ENCODE peak calls at places on chromosomes 11 and 22, in seven cellular contexts. N, H, L, W, M, S and G are unnamed samples.
A peak's percentile ranks its signal among the peaks of the same experiment; 100 is the strongest.

GRCh38 chr11:45458269-45458668 is 172.1 kb upstream of the SYT13 start:
- DNase-seq in N (no peak), H (no peak), L (no peak), W (no peak), M (no peak), S (no peak), G (no peak)

GRCh38 chr22:31313366-31314147 is 21.3 kb upstream of the PIK3IP1 start:
- DNase-seq in N (no peak), H (peak; percentile 44), L (peak; percentile 21), W (peak; percentile 65), M (peak; percentile 57), S (peak; percentile 60), G (peak; percentile 33)

GRCh38 chr11:102495161-102496042 is 35.1 kb downstream of the MMP7 start:
- DNase-seq in N (peak; percentile 73), H (peak; percentile 26), L (peak; percentile 41), W (no peak), M (no peak), S (peak; percentile 73), G (peak; percentile 75)

GRCh38 chr11:34161812-34162506 is 56.5 kb downstream of the NAT10 start:
- DNase-seq in N (no peak), H (no peak), L (no peak), W (no peak), M (no peak), S (peak; percentile 7), G (no peak)

GRCh38 chr11:34308049-34308692 is 49.6 kb downstream of the ABTB2 start:
- DNase-seq in N (peak; percentile 45), H (no peak), L (no peak), W (no peak), M (no peak), S (no peak), G (no peak)

GRCh38 chr22:45911601-45912271 is 65.2 kb downstream of the WNT7B start:
- DNase-seq in N (no peak), H (no peak), L (peak; percentile 72), W (no peak), M (peak; percentile 65), S (no peak), G (no peak)

GRCh38 chr11:121649798-121650197 is 197.0 kb upstream of the SORL1-AS1 start:
- DNase-seq in N (no peak), H (no peak), L (no peak), W (no peak), M (no peak), S (no peak), G (no peak)

GRCh38 chr11:57502376-57502775 is 13.1 kb downstream of the SLC43A1 start:
- DNase-seq in N (no peak), H (no peak), L (no peak), W (no peak), M (no peak), S (no peak), G (no peak)

GRCh38 chr11:73833067-73833466 is 43.6 kb downstream of the COA4 start:
- DNase-seq in N (no peak), H (no peak), L (no peak), W (no peak), M (no peak), S (no peak), G (no peak)

GRCh38 chr11:117337061-117337460 is 9.4 kb downstream of the CEP164 start:
- DNase-seq in N (no peak), H (no peak), L (no peak), W (no peak), M (no peak), S (no peak), G (no peak)

GRCh38 chr11:117332843-117333242 is 5.2 kb downstream of the CEP164 start:
- DNase-seq in N (no peak), H (no peak), L (no peak), W (no peak), M (no peak), S (no peak), G (no peak)

GRCh38 chr11:117335399-117335798 is 7.7 kb downstream of the CEP164 start:
- DNase-seq in N (no peak), H (no peak), L (no peak), W (no peak), M (no peak), S (no peak), G (no peak)

GRCh38 chr11:117334896-117335295 is 7.2 kb downstream of the CEP164 start:
- DNase-seq in N (no peak), H (no peak), L (no peak), W (no peak), M (no peak), S (no peak), G (no peak)

DNA sequence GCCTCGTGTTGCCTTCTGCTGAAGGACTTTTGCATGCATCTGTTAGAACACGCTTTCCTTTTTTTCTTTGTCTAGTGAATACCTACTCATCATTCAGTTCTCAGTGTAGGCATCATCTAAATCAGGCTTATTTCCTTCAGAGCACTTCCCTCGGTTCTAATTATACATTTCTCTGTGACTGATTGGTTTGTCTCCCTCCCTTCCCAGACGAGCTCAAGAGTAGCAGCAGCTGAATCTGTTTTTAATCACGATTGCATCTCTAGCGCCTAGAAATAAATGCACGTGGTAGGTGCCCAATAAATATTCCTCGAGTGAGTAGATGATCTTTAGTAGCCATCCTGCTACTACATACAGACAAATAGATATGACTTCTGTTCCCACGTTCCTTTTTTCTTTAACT is 6.3 kb downstream of the CEP164 start:
- DNase-seq in N (no peak), H (no peak), L (no peak), W (no peak), M (no peak), S (no peak), G (no peak)
- H3K27ac ChIP-seq in N (no peak overlapping the region), H (no peak overlapping the region), L (no peak overlapping the region), W (no peak overlapping the region), M (no peak overlapping the region), S (no peak overlapping the region), G (no peak overlapping the region)

DNA sequence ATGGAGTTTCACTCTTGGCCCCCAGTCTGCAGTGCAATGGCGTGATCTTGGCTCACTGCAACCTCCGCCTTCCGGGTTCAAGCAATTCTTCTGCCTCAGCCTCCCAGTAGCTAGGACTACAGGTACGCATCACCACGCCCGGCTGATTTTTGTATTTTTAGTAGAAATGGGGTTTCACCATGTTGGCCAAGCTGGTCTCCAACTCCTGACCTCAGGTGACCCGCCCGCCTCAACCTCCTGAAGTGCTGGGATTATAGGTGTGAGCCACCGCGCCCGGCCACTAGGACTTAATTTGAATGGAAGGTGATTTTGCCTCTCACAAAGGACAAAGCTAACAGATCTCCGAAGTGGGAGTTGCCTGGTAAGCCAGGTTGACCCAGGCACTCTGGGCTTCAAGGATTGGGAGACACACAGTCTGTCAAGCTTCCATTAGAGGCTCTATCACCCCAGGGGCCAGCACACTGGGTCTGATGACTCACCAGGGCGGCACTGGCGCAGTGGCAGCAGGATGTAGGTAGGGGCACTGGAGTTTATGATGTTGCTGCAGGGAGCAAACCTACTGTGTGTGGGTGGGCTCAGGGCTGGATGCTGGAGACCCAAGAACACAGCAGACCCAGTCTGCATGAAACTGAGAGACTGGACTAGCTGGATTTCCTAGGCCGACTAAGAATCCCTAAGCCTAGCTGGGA is 17.8 kb upstream of the KCTD14 start:
- DNase-seq in N (no peak), H (no peak), L (no peak), W (no peak), M (no peak), S (no peak), G (no peak)
- H3K4me3 ChIP-seq in N (no peak overlapping the region), H (no peak overlapping the region), L (no peak overlapping the region), W (no peak overlapping the region), M (no peak overlapping the region), S (no peak overlapping the region), G (no peak overlapping the region)

GRCh38 chr11:75518204-75518549 is 7.6 kb downstream of the GDPD5 start:
- DNase-seq in N (no peak), H (no peak), L (no peak), W (no peak), M (no peak), S (no peak), G (no peak)

GRCh38 chr11:75514596-75514995 is 11.1 kb downstream of the GDPD5 start:
- DNase-seq in N (no peak), H (no peak), L (no peak), W (no peak), M (no peak), S (no peak), G (no peak)

GRCh38 chr11:75518771-75519653 is 6.7 kb downstream of the GDPD5 start:
- DNase-seq in N (no peak), H (no peak), L (no peak), W (no peak), M (no peak), S (no peak), G (no peak)

GRCh38 chr11:75516140-75516539 is 9.6 kb downstream of the GDPD5 start:
- DNase-seq in N (no peak), H (no peak), L (no peak), W (no peak), M (no peak), S (no peak), G (no peak)

DNA sequence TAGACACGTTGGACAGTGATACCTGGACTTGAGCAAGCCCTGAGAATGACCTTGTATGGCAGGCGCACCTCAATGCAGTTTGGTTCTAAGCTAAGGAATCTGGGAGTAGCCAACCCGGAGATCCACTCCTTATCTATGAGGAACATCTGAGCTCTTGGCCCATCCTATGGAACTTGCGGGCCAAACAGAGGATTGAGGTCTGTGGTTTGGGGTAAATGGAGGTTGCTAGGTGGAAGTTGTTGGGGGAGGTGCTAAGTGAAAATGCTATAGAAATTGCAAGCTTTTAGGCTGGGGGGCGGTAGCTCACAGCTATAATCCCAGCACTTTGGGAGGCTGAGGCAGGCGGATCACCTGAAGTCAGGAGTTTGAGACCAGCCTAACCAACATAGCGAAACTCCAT is 8.9 kb downstream of the GDPD5 start:
- DNase-seq in N (no peak), H (no peak), L (no peak), W (no peak), M (no peak), S (no peak), G (no peak)
- H3K27ac ChIP-seq in N (no peak overlapping the region), H (no peak overlapping the region), L (no peak overlapping the region), W (no peak overlapping the region), M (no peak overlapping the region), S (peak overlapping the region; percentile 8), G (no peak overlapping the region)

GRCh38 chr11:61973603-61974162 is 6.2 kb upstream of the FTH1 start:
- DNase-seq in N (no peak), H (no peak), L (no peak), W (no peak), M (no peak), S (no peak), G (no peak)
- H3K4me3 ChIP-seq in N (no peak overlapping the region), H (no peak overlapping the region), L (no peak overlapping the region), W (peak overlapping the region; percentile 1), M (no peak overlapping the region), S (no peak overlapping the region), G (no peak overlapping the region)

GRCh38 chr22:48581206-48581766 is 1246.4 kb downstream of the BRD1 start:
- DNase-seq in N (no peak), H (no peak), L (no peak), W (no peak), M (no peak), S (no peak), G (no peak)
- H3K27ac ChIP-seq in N (no peak overlapping the region), H (no peak overlapping the region), L (no peak overlapping the region), W (no peak overlapping the region), M (no peak overlapping the region), S (no peak overlapping the region), G (no peak overlapping the region)

GRCh38 chr22:40651563-40652501 is 15.3 kb upstream of the MRTFA start:
- DNase-seq in N (peak; percentile 75), H (peak; percentile 65), L (peak; percentile 91), W (peak; percentile 88), M (peak; percentile 93), S (peak; percentile 76), G (peak; percentile 98)
- H3K4me3 ChIP-seq in N (peak overlapping the region; percentile 80), H (peak overlapping the region; percentile 55), L (peak overlapping the region; percentile 75), W (peak overlapping the region; percentile 58), M (peak overlapping the region; percentile 72), S (no peak overlapping the region), G (peak overlapping the region; percentile 91)